ENCODE peak calls at places on chromosomes 4 and X, in five cellular contexts. One of them, this sample, is unnamed.

GRCh38 chr4:52823478-52824092 is 38.5 kb upstream of the RASL11B start:
- DNase-seq in T-helper 22 cell: no peak
- DNase-seq in left lung: no peak
- DNase-seq in stimulated activated CD4-positive, alpha-beta T cell treated with anti-CD3 and anti-CD28 coated beads, Interleukin-4, amount 100 ng/mL, for 48 hours: no peak
- DNase-seq in endodermal cell: no peak
- DNase-seq in this sample: no peak

GRCh38 chrX:115350696-115351408 is 61.3 kb downstream of the LUZP4 start:
- DNase-seq in T-helper 22 cell: no peak
- DNase-seq in left lung: no peak
- DNase-seq in stimulated activated CD4-positive, alpha-beta T cell treated with anti-CD3 and anti-CD28 coated beads, Interleukin-4, amount 100 ng/mL, for 48 hours: no peak
- DNase-seq in endodermal cell: no peak
- DNase-seq in this sample: no peak

GRCh38 chr4:21113496-21114213 is 413.4 kb downstream of the PACRGL start:
- DNase-seq in T-helper 22 cell: no peak
- DNase-seq in left lung: no peak
- DNase-seq in stimulated activated CD4-positive, alpha-beta T cell treated with anti-CD3 and anti-CD28 coated beads, Interleukin-4, amount 100 ng/mL, for 48 hours: no peak
- DNase-seq in endodermal cell: no peak
- DNase-seq in this sample: no peak

GRCh38 chrX:70171636-70172035 is 5.6 kb upstream of the DGAT2L6 start:
- DNase-seq in T-helper 22 cell: no peak
- DNase-seq in left lung: no peak
- DNase-seq in stimulated activated CD4-positive, alpha-beta T cell treated with anti-CD3 and anti-CD28 coated beads, Interleukin-4, amount 100 ng/mL, for 48 hours: no peak
- DNase-seq in endodermal cell: no peak
- DNase-seq in this sample: no peak

GRCh38 chr4:186249785-186250739 is 15.9 kb upstream of the F11 start:
- DNase-seq in T-helper 22 cell: no peak
- DNase-seq in left lung: no peak
- DNase-seq in stimulated activated CD4-positive, alpha-beta T cell treated with anti-CD3 and anti-CD28 coated beads, Interleukin-4, amount 100 ng/mL, for 48 hours: no peak
- DNase-seq in endodermal cell: no peak
- DNase-seq in this sample: no peak

GRCh38 chr4:139555705-139556070 is 331 bp downstream of the SETD7 start:
- DNase-seq in T-helper 22 cell: no peak
- DNase-seq in left lung: no peak
- DNase-seq in stimulated activated CD4-positive, alpha-beta T cell treated with anti-CD3 and anti-CD28 coated beads, Interleukin-4, amount 100 ng/mL, for 48 hours: no peak
- DNase-seq in endodermal cell: no peak
- DNase-seq in this sample: no peak

GRCh38 chrX:134669378-134670098 is 11.3 kb upstream of the PLAC1 start:
- DNase-seq in T-helper 22 cell: no peak
- DNase-seq in left lung: no peak
- DNase-seq in stimulated activated CD4-positive, alpha-beta T cell treated with anti-CD3 and anti-CD28 coated beads, Interleukin-4, amount 100 ng/mL, for 48 hours: no peak
- DNase-seq in endodermal cell: no peak
- DNase-seq in this sample: no peak

GRCh38 chr4:85793256-85793655 is 318.3 kb downstream of the ARHGAP24 start:
- DNase-seq in T-helper 22 cell: no peak
- DNase-seq in left lung: no peak
- DNase-seq in stimulated activated CD4-positive, alpha-beta T cell treated with anti-CD3 and anti-CD28 coated beads, Interleukin-4, amount 100 ng/mL, for 48 hours: no peak
- DNase-seq in endodermal cell: no peak
- DNase-seq in this sample: no peak

GRCh38 chrX:9352683-9353430 is 112.0 kb upstream of the TBL1X start:
- DNase-seq in T-helper 22 cell: no peak
- DNase-seq in left lung: no peak
- DNase-seq in stimulated activated CD4-positive, alpha-beta T cell treated with anti-CD3 and anti-CD28 coated beads, Interleukin-4, amount 100 ng/mL, for 48 hours: no peak
- DNase-seq in endodermal cell: no peak
- DNase-seq in this sample: peak; percentile 71

GRCh38 chrX:43882294-43882681 is at the start of gene MAOB:
- DNase-seq in T-helper 22 cell: no peak
- DNase-seq in left lung: peak; percentile 67
- DNase-seq in stimulated activated CD4-positive, alpha-beta T cell treated with anti-CD3 and anti-CD28 coated beads, Interleukin-4, amount 100 ng/mL, for 48 hours: no peak
- DNase-seq in endodermal cell: peak; percentile 63
- DNase-seq in this sample: no peak

GRCh38 chr4:1241466-1241935 is 7.4 kb downstream of the CTBP1 start:
- DNase-seq in T-helper 22 cell: no peak
- DNase-seq in left lung: peak; percentile 67
- DNase-seq in stimulated activated CD4-positive, alpha-beta T cell treated with anti-CD3 and anti-CD28 coated beads, Interleukin-4, amount 100 ng/mL, for 48 hours: no peak
- DNase-seq in endodermal cell: no peak
- DNase-seq in this sample: no peak

GRCh38 chr4:185881427-185881826 is 69.4 kb upstream of the SORBS2 start:
- DNase-seq in T-helper 22 cell: no peak
- DNase-seq in left lung: no peak
- DNase-seq in stimulated activated CD4-positive, alpha-beta T cell treated with anti-CD3 and anti-CD28 coated beads, Interleukin-4, amount 100 ng/mL, for 48 hours: no peak
- DNase-seq in endodermal cell: no peak
- DNase-seq in this sample: no peak

GRCh38 chr4:32462944-32463343 is 1742.8 kb downstream of the PCDH7 start:
- DNase-seq in T-helper 22 cell: no peak
- DNase-seq in left lung: no peak
- DNase-seq in stimulated activated CD4-positive, alpha-beta T cell treated with anti-CD3 and anti-CD28 coated beads, Interleukin-4, amount 100 ng/mL, for 48 hours: no peak
- DNase-seq in endodermal cell: peak; percentile 69
- DNase-seq in this sample: no peak

GRCh38 chr4:139689093-139689722 is 23.6 kb downstream of the MGST2 start:
- DNase-seq in T-helper 22 cell: no peak
- DNase-seq in left lung: no peak
- DNase-seq in stimulated activated CD4-positive, alpha-beta T cell treated with anti-CD3 and anti-CD28 coated beads, Interleukin-4, amount 100 ng/mL, for 48 hours: no peak
- DNase-seq in endodermal cell: no peak
- DNase-seq in this sample: no peak

GRCh38 chrX:15114865-15115566 is 154.9 kb downstream of the ASB9 start:
- DNase-seq in T-helper 22 cell: no peak
- DNase-seq in left lung: no peak
- DNase-seq in stimulated activated CD4-positive, alpha-beta T cell treated with anti-CD3 and anti-CD28 coated beads, Interleukin-4, amount 100 ng/mL, for 48 hours: no peak
- DNase-seq in endodermal cell: peak; percentile 35
- DNase-seq in this sample: no peak

GRCh38 chr4:123452585-123452984 is 56.0 kb downstream of the SPRY1 start:
- DNase-seq in T-helper 22 cell: no peak
- DNase-seq in left lung: no peak
- DNase-seq in stimulated activated CD4-positive, alpha-beta T cell treated with anti-CD3 and anti-CD28 coated beads, Interleukin-4, amount 100 ng/mL, for 48 hours: no peak
- DNase-seq in endodermal cell: no peak
- DNase-seq in this sample: no peak

GRCh38 chr4:142408003-142408441 is 438.1 kb downstream of the INPP4B start:
- DNase-seq in T-helper 22 cell: no peak
- DNase-seq in left lung: no peak
- DNase-seq in stimulated activated CD4-positive, alpha-beta T cell treated with anti-CD3 and anti-CD28 coated beads, Interleukin-4, amount 100 ng/mL, for 48 hours: no peak
- DNase-seq in endodermal cell: no peak
- DNase-seq in this sample: no peak

GRCh38 chrX:6718766-6719165 is 183.8 kb upstream of the VCX3A start:
- DNase-seq in T-helper 22 cell: no peak
- DNase-seq in left lung: no peak
- DNase-seq in stimulated activated CD4-positive, alpha-beta T cell treated with anti-CD3 and anti-CD28 coated beads, Interleukin-4, amount 100 ng/mL, for 48 hours: no peak
- DNase-seq in endodermal cell: no peak
- DNase-seq in this sample: peak; percentile 69

GRCh38 chr4:147174561-147174960 is 228.9 kb upstream of the TTC29 start:
- DNase-seq in T-helper 22 cell: no peak
- DNase-seq in left lung: no peak
- DNase-seq in stimulated activated CD4-positive, alpha-beta T cell treated with anti-CD3 and anti-CD28 coated beads, Interleukin-4, amount 100 ng/mL, for 48 hours: no peak
- DNase-seq in endodermal cell: no peak
- DNase-seq in this sample: no peak

GRCh38 chr4:8592366-8593267 is at the start of gene CPZ:
- DNase-seq in T-helper 22 cell: no peak
- DNase-seq in left lung: peak; percentile 77
- DNase-seq in stimulated activated CD4-positive, alpha-beta T cell treated with anti-CD3 and anti-CD28 coated beads, Interleukin-4, amount 100 ng/mL, for 48 hours: no peak
- DNase-seq in endodermal cell: peak; percentile 92
- DNase-seq in this sample: no peak

GRCh38 chr4:66906314-66906713 is 639.0 kb downstream of the CENPC start:
- DNase-seq in T-helper 22 cell: no peak
- DNase-seq in left lung: no peak
- DNase-seq in stimulated activated CD4-positive, alpha-beta T cell treated with anti-CD3 and anti-CD28 coated beads, Interleukin-4, amount 100 ng/mL, for 48 hours: no peak
- DNase-seq in endodermal cell: no peak
- DNase-seq in this sample: no peak

GRCh38 chrX:147735364-147735763 is 176.4 kb upstream of the FMR1 start:
- DNase-seq in T-helper 22 cell: no peak
- DNase-seq in left lung: no peak
- DNase-seq in stimulated activated CD4-positive, alpha-beta T cell treated with anti-CD3 and anti-CD28 coated beads, Interleukin-4, amount 100 ng/mL, for 48 hours: no peak
- DNase-seq in endodermal cell: no peak
- DNase-seq in this sample: no peak

GRCh38 chr4:7358100-7358735 is 76.5 kb downstream of the PSAPL1 start:
- DNase-seq in T-helper 22 cell: no peak
- DNase-seq in left lung: peak; percentile 59
- DNase-seq in stimulated activated CD4-positive, alpha-beta T cell treated with anti-CD3 and anti-CD28 coated beads, Interleukin-4, amount 100 ng/mL, for 48 hours: no peak
- DNase-seq in endodermal cell: no peak
- DNase-seq in this sample: no peak

This sample was measured in DND-41.